ENCODE peak calls at places on chromosomes 12 and 14, in six cellular contexts. X is HepG2, N is HCT116, V is K562, U is H1, B is SK-N-SH. M is an unnamed sample.

GRCh38 chr12:131065801-131066200 is 112.1 kb downstream of the ADGRD1 start:
- DNase-seq in N (no peak), V (no peak), X (no peak), U (no peak), B (no peak), M (no peak)

GRCh38 chr12:58873496-58873895 is 46.8 kb downstream of the LRIG3 start:
- DNase-seq in X (no peak), U (no peak), V (no peak), B (no peak), N (no peak), M (no peak)

GRCh38 chr14:76463105-76463504 is 87.2 kb downstream of the ESRRB start:
- DNase-seq in N (no peak), X (no peak), U (no peak), B (no peak), V (no peak), M (no peak)

GRCh38 chr12:27344760-27345159 is 12.1 kb downstream of the BMAL2 start:
- DNase-seq in B (no peak), U (no peak), X (no peak), V (no peak), N (no peak), M (no peak)

GRCh38 chr14:76810953-76811400 is 1.7 kb downstream of the ANGEL1 start:
- DNase-seq in V (no peak), B (peak), N (peak), U (no peak), X (peak), M (peak)

GRCh38 chr14:88380405-88380804 is 5.1 kb upstream of the SPATA7 start:
- DNase-seq in B (peak), U (no peak), N (no peak), X (no peak), V (no peak), M (no peak)

GRCh38 chr12:100897240-100897639 is 102.7 kb downstream of the ANO4 start:
- DNase-seq in X (no peak), B (no peak), V (no peak), U (no peak), N (no peak), M (no peak)

GRCh38 chr12:25701290-25701689 is 148.2 kb upstream of the LMNTD1 start:
- DNase-seq in N (peak), U (no peak), B (no peak), X (no peak), V (no peak), M (no peak)

GRCh38 chr14:74583689-74584434 is 28.2 kb downstream of the LTBP2 start:
- DNase-seq in X (no peak), B (no peak), U (no peak), N (peak), V (no peak), M (no peak)

GRCh38 chr12:90572778-90573177 is 382.2 kb downstream of the CCER1 start:
- DNase-seq in V (no peak), X (no peak), B (no peak), U (no peak), N (no peak), M (no peak)

GRCh38 chr14:105878554-105878953 is 352.2 kb downstream of the TMEM121 start:
- DNase-seq in N (no peak), B (no peak), X (no peak), U (no peak), V (no peak), M (no peak)

GRCh38 chr12:87687362-87687761 is 341.8 kb downstream of the C12orf50 start:
- DNase-seq in X (no peak), N (no peak), B (no peak), U (no peak), V (no peak), M (peak)

GRCh38 chr12:53941750-53942149 is 3.1 kb downstream of the HOXC13 start:
- DNase-seq in V (no peak), N (no peak), B (no peak), X (no peak), U (no peak), M (no peak)

GRCh38 chr12:133165776-133166175 is 15.5 kb upstream of the ZNF268 start:
- DNase-seq in N (no peak), V (no peak), B (no peak), U (no peak), X (no peak), M (no peak)

GRCh38 chr14:78763746-78764145 is 593.6 kb downstream of the NRXN3 start:
- DNase-seq in N (no peak), X (no peak), U (no peak), B (no peak), V (no peak), M (no peak)

GRCh38 chr12:1913377-1914115 is 4.9 kb downstream of the CACNA2D4 start:
- DNase-seq in V (no peak), N (no peak), U (no peak), B (peak), X (no peak), M (no peak)
- TF ChIP-seq JUND in V (no peak), N (no peak), U (no peak), B (no peak), X (no peak), M (no peak)

GRCh38 chr12:46914336-46914735 is 88.5 kb upstream of the SLC38A4 start:
- DNase-seq in B (no peak), N (no peak), U (no peak), V (no peak), X (no peak), M (no peak)

GRCh38 chr12:46916796-46917419 is 91.1 kb upstream of the SLC38A4 start:
- DNase-seq in U (no peak), B (no peak), V (no peak), N (no peak), X (no peak), M (peak)

GRCh38 chr12:46915861-46916260 is 90.1 kb upstream of the SLC38A4 start:
- DNase-seq in N (no peak), V (no peak), B (no peak), U (no peak), X (no peak), M (no peak)

GRCh38 chr12:46918631-46919030 is 92.8 kb upstream of the SLC38A4 start:
- DNase-seq in N (no peak), U (no peak), V (no peak), B (no peak), X (no peak), M (no peak)

GRCh38 chr12:46915082-46915481 is 89.3 kb upstream of the SLC38A4 start:
- DNase-seq in B (no peak), N (no peak), U (no peak), V (no peak), X (no peak), M (no peak)
- TF ChIP-seq JUND in B (peak), N (peak), U (no peak), V (no peak), X (no peak), M (no peak)

DNA sequence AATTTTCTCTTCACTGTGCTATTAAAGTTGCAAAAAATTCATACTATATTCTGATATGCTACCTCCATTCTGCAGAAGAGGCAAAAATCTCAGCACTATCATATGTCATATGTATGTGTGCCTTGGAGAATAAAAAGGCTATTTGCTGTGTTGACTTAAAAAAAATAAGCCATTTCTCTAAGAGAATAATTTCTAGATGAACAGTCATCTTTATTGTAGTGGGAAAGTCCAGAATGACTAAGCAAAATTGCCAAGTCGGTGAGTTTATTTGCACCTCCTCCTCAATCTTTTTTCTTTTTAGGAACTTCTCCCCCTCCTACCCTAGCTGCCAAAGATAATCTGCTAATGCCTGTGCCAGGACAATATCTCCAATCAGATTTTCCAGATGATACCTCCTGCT is 353.8 kb upstream of the FAR2 start:
- DNase-seq in B (no peak), V (no peak), N (no peak), U (no peak), X (no peak), M (no peak)
- TF ChIP-seq JUND in B (no peak), V (no peak), N (no peak), U (no peak), X (no peak), M (no peak)

DNA sequence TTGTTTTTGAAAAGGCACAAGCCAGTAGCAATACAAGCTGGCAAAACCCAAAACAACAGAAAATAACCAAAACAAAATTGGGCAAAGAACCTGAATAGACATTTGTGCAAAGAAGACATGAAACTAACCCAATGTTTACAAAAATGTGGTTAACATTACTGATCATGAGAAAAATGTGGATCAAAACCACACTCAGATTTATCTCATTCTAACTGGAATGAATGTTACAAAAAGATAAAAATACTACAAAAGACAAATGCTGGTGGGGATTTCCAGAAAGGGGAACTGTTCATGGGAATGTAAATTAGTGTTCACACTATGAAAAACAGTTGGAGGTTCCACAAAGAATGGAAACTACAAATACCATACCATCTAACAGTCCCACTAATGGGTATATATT is 26.6 kb downstream of the ASCL4 start:
- DNase-seq in N (no peak), V (no peak), U (no peak), X (no peak), B (no peak), M (no peak)
- TF ChIP-seq JUND in N (no peak), V (no peak), U (no peak), X (no peak), B (no peak), M (no peak)

GRCh38 chr12:93156091-93156490 is 221.6 kb upstream of the NUDT4 start:
- DNase-seq in V (no peak), X (no peak), B (no peak), N (no peak), U (no peak), M (peak)
- TF ChIP-seq JUND in V (no peak), X (no peak), B (no peak), N (no peak), U (no peak), M (no peak)

DNA sequence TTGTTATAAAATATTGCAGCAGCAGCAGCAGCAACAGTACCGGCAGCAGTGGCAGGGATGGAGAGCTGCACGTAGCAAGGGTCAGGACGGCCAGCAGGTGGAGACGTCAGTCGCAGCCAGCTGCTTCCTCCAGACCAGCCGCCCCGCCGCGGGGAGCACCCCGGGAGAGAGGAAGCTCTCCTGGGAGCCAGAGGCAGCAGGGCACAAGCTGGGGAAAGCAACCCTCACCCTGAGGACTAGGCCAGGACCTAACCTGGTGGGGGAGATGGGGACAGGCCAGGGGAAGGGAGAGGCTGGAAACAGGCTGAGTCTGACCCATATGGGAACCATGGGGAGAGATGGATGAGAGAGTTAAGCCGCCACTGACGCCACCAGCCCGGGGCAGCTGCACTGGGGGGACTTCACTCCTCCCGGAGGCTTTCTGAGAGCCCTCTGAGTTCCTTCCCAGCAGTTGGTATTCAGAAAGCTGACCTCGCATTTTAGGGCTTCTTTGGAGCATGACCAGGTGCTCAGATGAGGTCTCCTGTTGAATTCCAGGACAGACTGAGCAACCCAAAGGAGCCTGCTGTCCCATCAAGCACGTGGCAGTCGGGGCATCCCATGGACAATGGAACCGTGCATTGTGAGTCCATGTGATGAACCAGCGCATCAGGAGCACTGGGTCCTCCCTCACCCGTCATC is 56.3 kb downstream of the SPTB start:
- DNase-seq in V (peak), U (peak), N (peak), X (peak), B (peak), M (peak)
- TF ChIP-seq JUND in V (no peak), U (no peak), N (no peak), X (no peak), B (no peak), M (no peak)

GRCh38 chr14:73173092-73173735 is 36.9 kb downstream of the PSEN1 start:
- DNase-seq in N (peak), U (no peak), V (no peak), X (peak), B (peak), M (peak)
- TF ChIP-seq JUND in N (no peak), U (no peak), V (no peak), X (no peak), B (no peak), M (no peak)

GRCh38 chr14:99980299-99980698 is 84.9 kb upstream of the EVL start:
- DNase-seq in N (no peak), B (no peak), X (no peak), U (no peak), V (no peak), M (no peak)

GRCh38 chr14:99982449-99983250 is 82.6 kb upstream of the EVL start:
- DNase-seq in U (peak), N (peak), B (peak), X (peak), V (peak), M (peak)

GRCh38 chr14:99986416-99986815 is 78.8 kb upstream of the EVL start:
- DNase-seq in V (no peak), U (no peak), X (no peak), B (no peak), N (no peak), M (no peak)

GRCh38 chr14:99981806-99982205 is 83.4 kb upstream of the EVL start:
- DNase-seq in X (no peak), V (no peak), N (no peak), B (no peak), U (no peak), M (no peak)

DNA sequence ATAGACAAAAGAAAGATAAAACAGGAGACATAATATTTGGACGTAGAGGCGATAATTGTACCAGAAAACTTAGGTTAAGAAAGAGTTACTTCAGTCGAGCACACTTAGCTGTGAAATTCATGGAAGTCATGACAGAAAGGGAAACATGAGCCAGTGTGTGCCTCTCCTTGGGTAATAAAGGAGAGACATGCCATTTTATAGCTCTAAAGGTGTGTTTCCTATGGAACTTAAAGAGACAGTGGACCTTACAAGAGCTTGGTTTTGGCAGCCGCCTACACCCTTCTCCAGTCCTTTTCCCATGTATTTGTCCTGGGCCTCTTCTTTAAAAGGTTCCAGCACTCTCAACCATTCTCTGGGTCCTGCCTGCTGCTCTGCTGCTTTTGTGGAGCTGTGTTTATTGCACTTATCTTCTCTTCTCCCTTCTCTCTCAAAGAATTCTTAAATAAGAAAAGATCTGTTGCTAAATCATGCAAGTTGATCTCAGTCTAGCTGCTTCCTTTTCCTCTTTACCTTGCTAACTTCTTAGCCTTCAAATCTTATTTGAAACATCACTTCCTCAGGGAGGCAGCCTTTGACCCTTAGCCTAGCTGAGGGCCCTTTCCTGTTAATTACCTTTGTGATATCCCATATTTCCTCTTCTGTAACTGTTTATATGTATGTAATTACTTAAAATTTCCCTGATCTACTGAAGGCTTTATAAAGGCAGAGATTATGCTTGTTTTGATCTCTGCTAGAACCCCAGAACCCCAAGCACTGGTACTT is 81.8 kb upstream of the EVL start:
- DNase-seq in B (no peak), N (no peak), U (no peak), V (no peak), X (no peak), M (no peak)
- TF ChIP-seq JUND in B (no peak), N (no peak), U (no peak), V (no peak), X (no peak), M (no peak)

M was measured in T47D.